ENCODE peak calls at places on chromosomes 3 and 15, in five cellular contexts. F, H, M, B and S are unnamed samples.
A peak's percentile ranks its signal among the peaks of the same experiment; 100 is the strongest.

GRCh38 chr3:12810013-12810780 is 13.7 kb downstream of the CAND2 start:
- DNase-seq in B (peak; percentile 97), M (peak; percentile 99), H (peak; percentile 98), F (peak; percentile 99), S (peak; percentile 98)

GRCh38 chr3:144350125-144350524 is 378.5 kb downstream of the DIPK2A start:
- DNase-seq in M (no peak), B (no peak), H (no peak), F (no peak), S (no peak)

GRCh38 chr15:40471105-40471777 is 457 bp downstream of the CHST14 start:
- DNase-seq in F (peak; percentile 71), H (no peak), B (no peak), M (no peak), S (no peak)

GRCh38 chr3:139491027-139491700 is 14.8 kb upstream of the RBP2 start:
- DNase-seq in F (peak; percentile 30), M (no peak), H (no peak), B (no peak), S (no peak)

GRCh38 chr3:5564278-5564666 is 376.8 kb downstream of the EDEM1 start:
- DNase-seq in F (no peak), H (no peak), B (no peak), M (no peak), S (no peak)

GRCh38 chr15:90552162-90552928 is 22.6 kb downstream of the CRTC3 start:
- DNase-seq in M (no peak), H (no peak), F (no peak), B (no peak), S (no peak)

GRCh38 chr3:197028711-197029510 is 706 bp downstream of the MELTF start:
- DNase-seq in F (peak; percentile 61), B (no peak), H (no peak), M (peak; percentile 44), S (no peak)

GRCh38 chr15:62050118-62050517 is 10.1 kb downstream of the VPS13C start:
- DNase-seq in B (no peak), F (no peak), M (peak; percentile 30), H (no peak), S (no peak)

GRCh38 chr3:45507820-45508317 is 86.7 kb upstream of the LIMD1 start:
- DNase-seq in M (peak; percentile 59), F (peak; percentile 61), B (no peak), H (no peak), S (no peak)

GRCh38 chr3:127445581-127446368 is 144.8 kb downstream of the TPRA1 start:
- DNase-seq in B (no peak), M (no peak), F (no peak), H (peak; percentile 45), S (no peak)

GRCh38 chr15:77529394-77530159 is 103.1 kb downstream of the LINGO1 start:
- DNase-seq in B (no peak), M (no peak), H (peak; percentile 32), F (no peak), S (no peak)

GRCh38 chr3:46915297-46915822 is 37.8 kb downstream of the PTH1R start:
- DNase-seq in F (no peak), M (no peak), H (no peak), B (no peak), S (no peak)

GRCh38 chr3:42730706-42731420 is 28.3 kb upstream of the HHATL start:
- DNase-seq in M (no peak), B (no peak), H (peak; percentile 51), F (peak; percentile 33), S (no peak)

GRCh38 chr3:63654246-63654645 is 1.8 kb downstream of the SNTN start:
- DNase-seq in B (no peak), M (no peak), F (no peak), H (no peak), S (no peak)

GRCh38 chr15:34737379-34737928 is 17.3 kb downstream of the GJD2 start:
- DNase-seq in H (no peak), M (no peak), F (no peak), B (no peak), S (no peak)

GRCh38 chr3:154956815-154957214 is 123.3 kb upstream of the MME start:
- DNase-seq in M (no peak), H (no peak), F (no peak), B (no peak), S (no peak)

GRCh38 chr3:141875893-141876380 is 506 bp upstream of the ATP1B3 start:
- DNase-seq in F (peak; percentile 79), H (peak; percentile 93), B (peak; percentile 64), M (peak; percentile 38), S (peak; percentile 93)

GRCh38 chr3:173371848-173372487 is 25.6 kb upstream of the NLGN1 start:
- DNase-seq in B (no peak), H (no peak), M (no peak), F (peak; percentile 52), S (no peak)

GRCh38 chr15:79724312-79724711 is 172.5 kb downstream of the MTHFS start:
- DNase-seq in F (no peak), H (no peak), M (no peak), B (no peak), S (no peak)

DNA sequence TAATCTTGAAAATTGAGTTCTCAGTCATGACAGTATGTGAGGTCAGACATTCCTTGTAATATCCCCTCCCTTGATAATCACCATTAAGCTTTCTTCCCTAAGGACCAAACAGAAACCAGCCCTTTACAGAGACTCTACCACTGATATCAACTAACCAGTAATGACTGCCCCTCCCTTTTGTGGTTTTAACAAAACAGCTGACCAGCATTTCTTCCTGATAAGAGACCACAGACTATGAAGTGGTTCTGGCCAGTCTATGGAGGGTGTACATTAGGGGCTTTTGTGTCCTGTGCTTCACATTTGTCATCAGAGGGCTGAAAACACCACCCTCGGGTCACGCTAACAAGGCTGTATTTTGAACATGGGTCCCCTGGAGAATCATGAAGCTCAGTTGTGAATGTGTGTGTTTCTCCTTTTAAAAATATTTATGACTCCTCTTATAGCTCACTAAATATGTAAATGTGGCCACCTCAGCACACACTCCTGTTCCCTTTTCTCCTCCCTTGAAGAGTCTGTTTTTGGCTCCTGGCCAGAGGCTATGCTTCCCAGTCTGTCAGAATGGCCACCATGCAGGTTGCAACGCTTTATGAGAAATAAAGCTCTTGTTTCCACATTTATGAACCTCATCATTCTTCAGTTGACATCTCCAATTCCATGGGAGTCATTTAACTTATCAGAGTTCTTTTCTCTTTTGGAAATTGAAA is 239.3 kb downstream of the CPNE4 start:
- DNase-seq in B (no peak), H (no peak), F (no peak), M (peak; percentile 41), S (no peak)
- TF ChIP-seq EP300 in B (no peak), H (no peak), F (no peak), M (peak; percentile 47), S (no peak)

GRCh38 chr3:38026856-38027255 is 2.6 kb downstream of the PLCD1 start:
- DNase-seq in H (no peak), B (no peak), M (no peak), F (no peak), S (no peak)

GRCh38 chr3:38030126-38031021 is 932 bp upstream of the PLCD1 start:
- DNase-seq in M (peak; percentile 50), B (no peak), F (no peak), H (no peak), S (no peak)

GRCh38 chr3:38029400-38030125 is at the start of gene PLCD1:
- DNase-seq in H (peak; percentile 90), M (peak; percentile 57), F (peak; percentile 86), B (peak; percentile 79), S (no peak)

GRCh38 chr3:38028621-38029361 is 651 bp downstream of the PLCD1 start:
- DNase-seq in F (peak; percentile 77), H (no peak), M (no peak), B (no peak), S (no peak)

GRCh38 chr3:38027466-38028465 is 1.7 kb downstream of the PLCD1 start:
- DNase-seq in B (no peak), M (no peak), H (no peak), F (no peak), S (no peak)
- H3K4me3 ChIP-seq in B (no peak overlapping the region), M (no peak overlapping the region), H (no peak overlapping the region), F (no peak overlapping the region), S (peak overlapping the region; percentile 68)

DNA sequence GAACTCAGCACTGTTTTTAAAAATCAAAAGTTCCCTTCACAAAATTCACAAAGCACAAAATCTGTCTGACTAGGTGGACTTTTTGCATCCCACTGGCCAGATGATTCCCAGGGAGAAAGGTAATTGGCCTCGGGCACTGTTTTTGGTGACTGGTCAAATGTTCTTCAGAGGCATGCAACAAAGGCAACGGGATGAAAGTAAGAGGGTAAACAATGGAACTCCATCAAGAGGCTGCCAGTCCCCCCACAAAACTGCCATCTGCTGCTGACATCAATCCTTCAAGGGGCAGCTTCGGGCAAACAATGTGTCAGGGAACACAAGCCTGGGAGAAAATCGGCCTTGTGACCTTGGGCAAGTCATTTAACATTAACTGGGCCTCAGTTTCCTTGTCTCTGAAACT is 3.2 kb downstream of the SRGAP3 start:
- DNase-seq in M (no peak), F (no peak), H (no peak), B (no peak), S (no peak)
- TF ChIP-seq CTCF in M (no peak), F (no peak), H (no peak), B (no peak), S (no peak)

GRCh38 chr3:122258757-122259371 is 66.2 kb upstream of the CSTA start:
- DNase-seq in B (no peak), F (peak; percentile 61), M (peak; percentile 30), H (no peak), S (no peak)
- TF ChIP-seq EP300 in B (no peak), F (no peak), M (no peak), H (no peak), S (no peak)

DNA sequence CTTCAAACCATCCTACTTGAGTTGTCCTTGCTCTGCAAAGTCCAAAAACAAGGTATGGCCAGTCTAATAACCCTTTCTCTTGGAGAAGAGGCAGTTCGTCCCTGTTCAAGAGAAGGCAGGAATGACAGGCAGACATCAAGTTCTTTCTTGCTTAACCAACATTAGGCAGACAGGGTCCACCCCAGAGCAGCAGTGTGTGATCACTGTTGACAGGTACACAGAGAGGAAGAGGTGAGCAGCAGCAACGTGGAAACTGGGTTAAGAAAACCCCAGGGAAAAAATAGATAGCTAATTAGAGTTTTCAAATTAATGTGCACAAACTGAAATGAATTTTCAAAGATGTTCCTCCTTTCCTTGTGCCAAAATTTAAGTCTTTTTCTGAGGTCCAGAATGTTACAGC is 48.2 kb downstream of the TNIK start:
- DNase-seq in F (no peak), H (no peak), M (no peak), B (no peak), S (no peak)
- H3K4me3 ChIP-seq in F (no peak overlapping the region), H (no peak overlapping the region), M (no peak overlapping the region), B (no peak overlapping the region), S (no peak overlapping the region)

DNA sequence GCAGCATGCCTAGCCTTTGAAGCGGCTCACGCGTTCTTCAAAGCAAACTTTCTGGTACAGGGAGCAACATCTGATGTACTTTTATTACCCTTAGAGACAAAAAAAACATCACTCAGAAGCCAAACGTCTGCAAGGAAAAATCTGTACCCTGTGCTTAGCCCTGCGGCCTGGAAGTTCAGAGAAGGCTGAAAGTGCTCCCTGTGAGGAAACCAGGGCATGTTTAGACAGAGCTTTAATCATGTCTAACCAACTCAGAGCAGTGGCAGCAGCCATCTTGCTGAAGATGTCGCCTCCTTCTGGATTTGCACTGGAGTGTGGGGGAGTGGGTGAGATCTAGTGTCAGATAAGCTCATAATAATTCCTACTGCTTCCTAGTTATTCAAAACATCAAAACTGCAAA is 170.4 kb downstream of the P3H2 start:
- DNase-seq in B (no peak), F (no peak), M (no peak), H (no peak), S (no peak)
- TF ChIP-seq CTCF in B (no peak), F (peak; percentile 23), M (no peak), H (no peak), S (no peak)